ENCODE peak calls at places on chromosome 2, in eight cellular contexts. One of them, this sample, is unnamed.

GRCh38 chr2:102585704-102586404 is 33.5 kb upstream of the SLC9A2 start:
- DNase-seq in naive B cell: no peak
- DNase-seq in EH: no peak
- DNase-seq in G401: no peak
- DNase-seq in lower lobe of right lung: no peak
- DNase-seq in foreskin melanocyte: no peak
- DNase-seq in stimulated activated CD8-positive, alpha-beta memory T cell treated with anti-CD3 and anti-CD28 coated beads, Interleukin-2, amount 100 ng/mL, for 48 hours: no peak
- DNase-seq in NCI-H1694 treated with DMSO at 0.1 percent for 48 hours: no peak
- DNase-seq in this sample: no peak

GRCh38 chr2:178152033-178152432 is 39.8 kb downstream of the RBM45 start:
- DNase-seq in naive B cell: no peak
- DNase-seq in EH: peak; percentile 25
- DNase-seq in G401: no peak
- DNase-seq in lower lobe of right lung: no peak
- DNase-seq in foreskin melanocyte: no peak
- DNase-seq in stimulated activated CD8-positive, alpha-beta memory T cell treated with anti-CD3 and anti-CD28 coated beads, Interleukin-2, amount 100 ng/mL, for 48 hours: no peak
- DNase-seq in NCI-H1694 treated with DMSO at 0.1 percent for 48 hours: peak; percentile 38
- DNase-seq in this sample: no peak

GRCh38 chr2:8125741-8126691 is 555.8 kb upstream of the ID2 start:
- DNase-seq in naive B cell: no peak
- DNase-seq in EH: peak; percentile 51
- DNase-seq in G401: no peak
- DNase-seq in lower lobe of right lung: no peak
- DNase-seq in foreskin melanocyte: peak; percentile 21
- DNase-seq in stimulated activated CD8-positive, alpha-beta memory T cell treated with anti-CD3 and anti-CD28 coated beads, Interleukin-2, amount 100 ng/mL, for 48 hours: no peak
- DNase-seq in NCI-H1694 treated with DMSO at 0.1 percent for 48 hours: no peak
- DNase-seq in this sample: peak; percentile 67

GRCh38 chr2:182982934-182983333 is 55.3 kb downstream of the NCKAP1 start:
- DNase-seq in naive B cell: no peak
- DNase-seq in EH: no peak
- DNase-seq in G401: no peak
- DNase-seq in lower lobe of right lung: no peak
- DNase-seq in foreskin melanocyte: no peak
- DNase-seq in stimulated activated CD8-positive, alpha-beta memory T cell treated with anti-CD3 and anti-CD28 coated beads, Interleukin-2, amount 100 ng/mL, for 48 hours: no peak
- DNase-seq in NCI-H1694 treated with DMSO at 0.1 percent for 48 hours: no peak
- DNase-seq in this sample: no peak

GRCh38 chr2:127700527-127701192 is 637 bp upstream of the SFT2D3 start:
- DNase-seq in naive B cell: peak; percentile 23
- DNase-seq in EH: no peak
- DNase-seq in G401: no peak
- DNase-seq in lower lobe of right lung: peak; percentile 93
- DNase-seq in foreskin melanocyte: no peak
- DNase-seq in stimulated activated CD8-positive, alpha-beta memory T cell treated with anti-CD3 and anti-CD28 coated beads, Interleukin-2, amount 100 ng/mL, for 48 hours: no peak
- DNase-seq in NCI-H1694 treated with DMSO at 0.1 percent for 48 hours: peak; percentile 49
- DNase-seq in this sample: peak; percentile 75

GRCh38 chr2:24708537-24709152 is 84.5 kb downstream of the PTRHD1 start:
- DNase-seq in naive B cell: no peak
- DNase-seq in EH: peak; percentile 49
- DNase-seq in G401: no peak
- DNase-seq in lower lobe of right lung: no peak
- DNase-seq in foreskin melanocyte: peak; percentile 60
- DNase-seq in stimulated activated CD8-positive, alpha-beta memory T cell treated with anti-CD3 and anti-CD28 coated beads, Interleukin-2, amount 100 ng/mL, for 48 hours: no peak
- DNase-seq in NCI-H1694 treated with DMSO at 0.1 percent for 48 hours: no peak
- DNase-seq in this sample: no peak

GRCh38 chr2:143300531-143300930 is 171.3 kb downstream of the ARHGAP15 start:
- DNase-seq in naive B cell: no peak
- DNase-seq in EH: peak; percentile 74
- DNase-seq in G401: no peak
- DNase-seq in lower lobe of right lung: no peak
- DNase-seq in foreskin melanocyte: peak; percentile 7
- DNase-seq in stimulated activated CD8-positive, alpha-beta memory T cell treated with anti-CD3 and anti-CD28 coated beads, Interleukin-2, amount 100 ng/mL, for 48 hours: no peak
- DNase-seq in NCI-H1694 treated with DMSO at 0.1 percent for 48 hours: no peak
- DNase-seq in this sample: no peak

GRCh38 chr2:223076573-223076972 is 24.6 kb downstream of the KCNE4 start:
- DNase-seq in naive B cell: no peak
- DNase-seq in EH: peak; percentile 95
- DNase-seq in G401: no peak
- DNase-seq in lower lobe of right lung: no peak
- DNase-seq in foreskin melanocyte: peak; percentile 29
- DNase-seq in stimulated activated CD8-positive, alpha-beta memory T cell treated with anti-CD3 and anti-CD28 coated beads, Interleukin-2, amount 100 ng/mL, for 48 hours: no peak
- DNase-seq in NCI-H1694 treated with DMSO at 0.1 percent for 48 hours: no peak
- DNase-seq in this sample: no peak

GRCh38 chr2:143885461-143885860 is 634.5 kb downstream of the ZEB2 start:
- DNase-seq in naive B cell: no peak
- DNase-seq in EH: peak; percentile 22
- DNase-seq in G401: no peak
- DNase-seq in lower lobe of right lung: no peak
- DNase-seq in foreskin melanocyte: no peak
- DNase-seq in stimulated activated CD8-positive, alpha-beta memory T cell treated with anti-CD3 and anti-CD28 coated beads, Interleukin-2, amount 100 ng/mL, for 48 hours: no peak
- DNase-seq in NCI-H1694 treated with DMSO at 0.1 percent for 48 hours: no peak
- DNase-seq in this sample: no peak

This sample was measured in Right ventricle myocardium superior.